ENCODE peak calls at places on chromosomes 4 and X, in nine cellular contexts. Z is thoracic aorta, R is PC-3, O is A549, H is Peyer's patch, K is uterus, F is psoas muscle, V is heart right ventricle, M is OCI-LY7. X is an unnamed sample.

GRCh38 chr4:177448850-177449249 is 6.6 kb upstream of the AGA start:
- DNase-seq in O (no peak), H (no peak), K (no peak), M (no peak), V (no peak), F (no peak), R (no peak), Z (no peak), X (no peak)

GRCh38 chr4:8373270-8373972 is 67.1 kb downstream of the ACOX3 start:
- DNase-seq in M (no peak), O (no peak), K (no peak), Z (no peak), V (no peak), H (peak; percentile 41), R (no peak), F (peak; percentile 49), X (no peak)

GRCh38 chrX:105738162-105738561 is 84.2 kb upstream of the NRK start:
- DNase-seq in H (no peak), O (no peak), M (no peak), F (no peak), Z (no peak), V (no peak), R (no peak), K (no peak), X (no peak)

GRCh38 chr4:139704915-139705485 is 39.4 kb downstream of the MGST2 start:
- DNase-seq in V (no peak), R (peak; percentile 10), F (no peak), O (peak; percentile 41), H (no peak), K (no peak), M (peak; percentile 7), Z (no peak), X (no peak)

GRCh38 chr4:139574641-139575040 is 18.6 kb upstream of the SETD7 start:
- DNase-seq in M (no peak), H (no peak), K (no peak), V (no peak), R (no peak), O (no peak), Z (no peak), F (no peak), X (no peak)

GRCh38 chr4:56570041-56570440 is 64.5 kb downstream of the ARL9 start:
- DNase-seq in F (no peak), M (no peak), R (peak; percentile 46), O (no peak), H (no peak), V (no peak), K (no peak), Z (no peak), X (no peak)

GRCh38 chrX:53682885-53683555 is 3.5 kb downstream of the HUWE1 start:
- DNase-seq in M (peak; percentile 65), K (peak; percentile 27), O (peak; percentile 79), H (no peak), Z (no peak), F (no peak), R (peak; percentile 43), V (peak; percentile 18), X (peak; percentile 64)

GRCh38 chr4:122900314-122900713 is 22.1 kb downstream of the NUDT6 start:
- DNase-seq in F (no peak), H (no peak), R (no peak), V (no peak), M (no peak), O (no peak), Z (no peak), K (no peak), X (no peak)

GRCh38 chrX:76148011-76148665 is 24.7 kb upstream of the PBDC1 start:
- DNase-seq in V (peak; percentile 4), R (peak; percentile 76), F (no peak), M (peak; percentile 34), O (no peak), K (no peak), Z (no peak), H (no peak), X (no peak)

GRCh38 chrX:74449322-74449936 is 28.1 kb downstream of the SLC16A2 start:
- DNase-seq in K (no peak), H (no peak), O (peak; percentile 7), M (no peak), V (no peak), Z (no peak), F (no peak), R (peak; percentile 85), X (no peak)

GRCh38 chr4:15738877-15739276 is 36.0 kb downstream of the BST1 start:
- DNase-seq in K (no peak), M (no peak), H (no peak), Z (no peak), F (no peak), O (no peak), R (no peak), V (no peak), X (no peak)

GRCh38 chrX:132214518-132214917 is 4.7 kb downstream of the RAP2C start:
- DNase-seq in F (no peak), O (no peak), Z (no peak), M (no peak), R (no peak), V (no peak), H (no peak), K (no peak), X (no peak)

GRCh38 chr4:101938836-101939235 is 148.3 kb downstream of the BANK1 start:
- DNase-seq in V (no peak), M (no peak), Z (no peak), H (no peak), K (no peak), O (no peak), F (no peak), R (no peak), X (no peak)

GRCh38 chrX:52263417-52263816 is 78.7 kb downstream of the MAGED4 start:
- DNase-seq in M (no peak), R (no peak), K (no peak), F (no peak), Z (no peak), V (no peak), O (no peak), H (no peak), X (no peak)

GRCh38 chrX:23720117-23720677 is 22.9 kb downstream of the ACOT9 start:
- DNase-seq in R (no peak), M (no peak), H (no peak), F (no peak), Z (no peak), O (no peak), K (no peak), V (no peak), X (no peak)

GRCh38 chrX:23729214-23729613 is 13.9 kb downstream of the ACOT9 start:
- DNase-seq in R (peak; percentile 6), F (no peak), K (no peak), Z (no peak), O (no peak), V (no peak), H (no peak), M (no peak), X (no peak)

GRCh38 chrX:23727206-23727605 is 15.9 kb downstream of the ACOT9 start:
- DNase-seq in K (no peak), H (no peak), F (no peak), Z (no peak), O (no peak), M (no peak), R (no peak), V (no peak), X (no peak)

DNA sequence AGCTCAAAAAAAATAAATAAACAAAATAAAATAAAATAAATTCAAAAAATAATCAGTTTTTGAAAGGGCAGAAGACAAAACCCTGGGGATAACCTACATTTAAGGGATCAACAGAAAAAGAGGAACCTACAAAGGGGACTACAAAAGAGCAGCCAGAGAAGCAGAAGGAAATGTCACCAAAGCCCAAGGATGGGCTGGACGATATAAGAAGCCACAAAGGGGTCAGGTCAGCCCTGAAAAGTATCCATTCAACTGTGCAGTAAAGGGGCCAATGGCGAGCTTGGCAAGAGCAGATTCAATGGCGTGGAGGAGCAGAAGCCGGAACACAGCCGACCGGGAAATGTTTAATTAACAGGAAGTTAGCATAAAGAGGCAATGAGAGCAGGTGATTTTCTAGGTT is 16.9 kb downstream of the ACOT9 start:
- DNase-seq in O (no peak), H (no peak), F (no peak), Z (no peak), R (no peak), M (no peak), V (no peak), K (no peak), X (no peak)
- TF ChIP-seq CTCF in O (no peak), H (no peak), F (no peak), Z (no peak), R (no peak), M (no peak), V (no peak), K (no peak), X (no peak)

DNA sequence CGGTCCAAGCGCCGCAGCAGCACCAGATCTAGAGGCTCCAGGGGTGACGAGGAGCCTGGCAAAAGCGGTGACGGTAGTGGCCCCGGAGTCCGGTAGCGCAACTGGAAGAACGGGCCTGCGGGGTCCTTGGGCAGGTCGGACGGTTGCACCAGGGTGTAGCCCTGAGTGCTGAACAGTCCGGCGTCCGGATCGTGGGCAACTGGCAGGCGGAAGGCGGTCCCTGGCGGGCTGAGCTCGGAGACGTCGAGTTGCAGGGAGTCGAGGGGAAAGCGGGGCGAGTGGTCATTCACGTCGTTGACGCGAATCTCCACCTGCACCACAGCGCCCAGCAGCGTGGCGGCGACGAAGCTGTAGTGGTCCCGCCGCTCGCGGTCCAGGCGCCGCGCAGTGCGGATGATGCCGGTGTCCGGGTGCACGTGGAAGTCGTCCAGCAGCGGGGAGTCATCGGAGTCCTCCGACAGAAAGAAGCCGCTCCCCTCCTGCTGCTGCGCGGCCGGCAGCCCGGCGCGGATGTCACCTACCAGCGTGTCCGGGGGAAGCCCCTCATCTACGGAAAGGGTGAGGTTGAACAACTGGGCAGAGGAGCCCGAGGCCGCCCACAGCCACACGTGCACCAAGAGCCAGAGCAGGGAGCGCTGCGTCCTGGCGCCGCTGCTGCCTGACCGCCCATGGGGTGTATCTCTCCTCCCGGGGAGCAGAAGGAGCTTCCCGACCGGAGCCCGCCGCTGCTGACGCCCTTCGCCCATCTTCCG is 834 bp downstream of the DCHS2 start:
- DNase-seq in H (no peak), F (peak; percentile 53), K (peak; percentile 28), M (no peak), R (no peak), V (no peak), O (no peak), Z (no peak), X (no peak)
- H3K4me3 ChIP-seq in H (peak overlapping the region; percentile 22), F (peak overlapping the region; percentile 49), K (peak overlapping the region; percentile 46), M (no peak overlapping the region), R (peak overlapping the region; percentile 58), V (peak overlapping the region; percentile 26), O (peak overlapping the region; percentile 41), Z (peak overlapping the region; percentile 65), X (peak overlapping the region; percentile 30)

DNA sequence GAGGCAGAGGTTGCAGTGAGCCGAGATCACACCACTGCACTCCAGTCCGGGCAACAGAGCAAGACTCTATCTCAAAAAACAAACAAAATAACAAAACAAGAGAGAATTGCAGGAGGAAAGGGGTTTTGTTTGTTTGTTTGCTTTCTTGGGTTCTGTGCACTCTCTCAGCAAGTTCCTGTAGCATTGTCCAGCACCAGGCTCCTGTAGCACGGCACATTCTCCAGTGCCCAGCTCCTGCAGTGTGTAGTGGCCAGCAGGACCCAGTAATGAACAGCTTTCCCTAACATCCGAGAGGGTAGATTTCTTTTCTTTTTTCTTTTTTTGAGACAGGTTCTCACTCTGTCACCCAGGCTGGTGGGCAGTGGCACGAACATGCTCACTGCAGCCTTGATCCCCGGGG is 60.5 kb upstream of the USP9X start:
- DNase-seq in R (no peak), F (no peak), Z (no peak), M (no peak), K (no peak), V (no peak), O (peak; percentile 20), H (no peak), X (no peak)
- H3K4me1 ChIP-seq in R (peaks cover 28% of the 10 kb centered on the region), F (peaks cover 5% of the 10 kb centered on the region), Z (no peaks in the 10 kb centered on the region), M (no peaks in the 10 kb centered on the region), K (no peaks in the 10 kb centered on the region), V (no peaks in the 10 kb centered on the region), O (peaks cover 66% of the 10 kb centered on the region), H (no peaks in the 10 kb centered on the region), X (no peaks in the 10 kb centered on the region)

GRCh38 chr4:120056249-120056648 is 10.4 kb downstream of the MAD2L1 start:
- DNase-seq in O (no peak), M (no peak), H (no peak), V (no peak), F (no peak), K (no peak), R (peak; percentile 35), Z (no peak), X (no peak)
- TF ChIP-seq CTCF in O (peak; percentile 28), M (peak; percentile 53), H (peak; percentile 30), V (peak; percentile 34), F (peak; percentile 12), K (peak; percentile 9), R (peak; percentile 44), Z (peak; percentile 35), X (peak; percentile 40)

X was measured in tibial artery.